ENCODE peak calls at places on chromosomes 4 and X, in ten cellular contexts. One of them, this sample, is unnamed.
A peak's percentile ranks its signal among the peaks of the same experiment; 100 is the strongest.

GRCh38 chr4:23857353-23857752 is 32.5 kb downstream of the PPARGC1A start:
- DNase-seq in neural crest cell: no peak
- DNase-seq in cardiac fibroblast: peak; percentile 58
- DNase-seq in omental fat pad: no peak
- DNase-seq in osteocyte: no peak
- DNase-seq in activated CD4-positive, alpha-beta T cell treated with anti-CD3 and anti-CD28 coated beads for 36 hours: no peak
- DNase-seq in upper lobe of left lung: no peak
- DNase-seq in cardiac muscle cell: peak; percentile 56
- DNase-seq in activated naive CD8-positive, alpha-beta T cell treated with anti-CD3 and anti-CD28 coated beads, Interleukin-2, amount 10 ng/mL, durations not matched to agents 7 days and 5 days: no peak
- DNase-seq in activated T-helper 1 cell treated with anti-CD3 and anti-CD28 coated beads, Interleukin-2, amount 50 U/mL, for 16 hours: no peak
- DNase-seq in this sample: peak; percentile 34

GRCh38 chrX:49309401-49309981 is 6.0 kb downstream of the GAGE10 start:
- DNase-seq in activated CD4-positive, alpha-beta T cell treated with anti-CD3 and anti-CD28 coated beads for 36 hours: peak; percentile 30
- DNase-seq in osteocyte: peak; percentile 44
- DNase-seq in upper lobe of left lung: no peak
- DNase-seq in activated naive CD8-positive, alpha-beta T cell treated with anti-CD3 and anti-CD28 coated beads, Interleukin-2, amount 10 ng/mL, durations not matched to agents 7 days and 5 days: no peak
- DNase-seq in omental fat pad: no peak
- DNase-seq in cardiac fibroblast: peak; percentile 41
- DNase-seq in neural crest cell: no peak
- DNase-seq in cardiac muscle cell: peak; percentile 44
- DNase-seq in activated T-helper 1 cell treated with anti-CD3 and anti-CD28 coated beads, Interleukin-2, amount 50 U/mL, for 16 hours: no peak
- DNase-seq in this sample: peak; percentile 1

GRCh38 chr4:99300934-99301333 is 10.1 kb upstream of the ADH1A start:
- DNase-seq in cardiac fibroblast: peak; percentile 99
- DNase-seq in activated T-helper 1 cell treated with anti-CD3 and anti-CD28 coated beads, Interleukin-2, amount 50 U/mL, for 16 hours: no peak
- DNase-seq in neural crest cell: no peak
- DNase-seq in activated CD4-positive, alpha-beta T cell treated with anti-CD3 and anti-CD28 coated beads for 36 hours: no peak
- DNase-seq in osteocyte: peak; percentile 88
- DNase-seq in upper lobe of left lung: no peak
- DNase-seq in activated naive CD8-positive, alpha-beta T cell treated with anti-CD3 and anti-CD28 coated beads, Interleukin-2, amount 10 ng/mL, durations not matched to agents 7 days and 5 days: no peak
- DNase-seq in cardiac muscle cell: peak; percentile 99
- DNase-seq in omental fat pad: peak; percentile 50
- DNase-seq in this sample: peak; percentile 25

GRCh38 chr4:22029803-22030202 is 81.2 kb upstream of the KCNIP4 start:
- DNase-seq in activated T-helper 1 cell treated with anti-CD3 and anti-CD28 coated beads, Interleukin-2, amount 50 U/mL, for 16 hours: no peak
- DNase-seq in neural crest cell: no peak
- DNase-seq in upper lobe of left lung: no peak
- DNase-seq in cardiac muscle cell: no peak
- DNase-seq in cardiac fibroblast: no peak
- DNase-seq in activated CD4-positive, alpha-beta T cell treated with anti-CD3 and anti-CD28 coated beads for 36 hours: no peak
- DNase-seq in omental fat pad: no peak
- DNase-seq in osteocyte: no peak
- DNase-seq in activated naive CD8-positive, alpha-beta T cell treated with anti-CD3 and anti-CD28 coated beads, Interleukin-2, amount 10 ng/mL, durations not matched to agents 7 days and 5 days: no peak
- DNase-seq in this sample: no peak

GRCh38 chr4:88731359-88731758 is 33.7 kb upstream of the NAP1L5 start:
- DNase-seq in upper lobe of left lung: no peak
- DNase-seq in omental fat pad: no peak
- DNase-seq in cardiac fibroblast: peak; percentile 13
- DNase-seq in neural crest cell: no peak
- DNase-seq in cardiac muscle cell: no peak
- DNase-seq in activated naive CD8-positive, alpha-beta T cell treated with anti-CD3 and anti-CD28 coated beads, Interleukin-2, amount 10 ng/mL, durations not matched to agents 7 days and 5 days: no peak
- DNase-seq in osteocyte: no peak
- DNase-seq in activated T-helper 1 cell treated with anti-CD3 and anti-CD28 coated beads, Interleukin-2, amount 50 U/mL, for 16 hours: no peak
- DNase-seq in activated CD4-positive, alpha-beta T cell treated with anti-CD3 and anti-CD28 coated beads for 36 hours: no peak
- DNase-seq in this sample: no peak

GRCh38 chr4:139530833-139531427 is 25.1 kb downstream of the SETD7 start:
- DNase-seq in cardiac fibroblast: peak; percentile 58
- DNase-seq in cardiac muscle cell: peak; percentile 59
- DNase-seq in activated T-helper 1 cell treated with anti-CD3 and anti-CD28 coated beads, Interleukin-2, amount 50 U/mL, for 16 hours: peak; percentile 19
- DNase-seq in neural crest cell: peak; percentile 77
- DNase-seq in activated CD4-positive, alpha-beta T cell treated with anti-CD3 and anti-CD28 coated beads for 36 hours: peak; percentile 71
- DNase-seq in osteocyte: no peak
- DNase-seq in omental fat pad: peak; percentile 44
- DNase-seq in upper lobe of left lung: no peak
- DNase-seq in activated naive CD8-positive, alpha-beta T cell treated with anti-CD3 and anti-CD28 coated beads, Interleukin-2, amount 10 ng/mL, durations not matched to agents 7 days and 5 days: no peak
- DNase-seq in this sample: peak; percentile 31

GRCh38 chrX:69034451-69034850 is 130.8 kb downstream of the PJA1 start:
- DNase-seq in osteocyte: peak; percentile 49
- DNase-seq in upper lobe of left lung: peak; percentile 19
- DNase-seq in cardiac muscle cell: no peak
- DNase-seq in omental fat pad: no peak
- DNase-seq in cardiac fibroblast: no peak
- DNase-seq in activated T-helper 1 cell treated with anti-CD3 and anti-CD28 coated beads, Interleukin-2, amount 50 U/mL, for 16 hours: no peak
- DNase-seq in activated CD4-positive, alpha-beta T cell treated with anti-CD3 and anti-CD28 coated beads for 36 hours: no peak
- DNase-seq in activated naive CD8-positive, alpha-beta T cell treated with anti-CD3 and anti-CD28 coated beads, Interleukin-2, amount 10 ng/mL, durations not matched to agents 7 days and 5 days: no peak
- DNase-seq in neural crest cell: no peak
- DNase-seq in this sample: no peak

GRCh38 chrX:153631346-153631745 is 15.7 kb upstream of the DUSP9 start:
- DNase-seq in activated CD4-positive, alpha-beta T cell treated with anti-CD3 and anti-CD28 coated beads for 36 hours: no peak
- DNase-seq in cardiac fibroblast: no peak
- DNase-seq in omental fat pad: no peak
- DNase-seq in osteocyte: no peak
- DNase-seq in cardiac muscle cell: no peak
- DNase-seq in activated T-helper 1 cell treated with anti-CD3 and anti-CD28 coated beads, Interleukin-2, amount 50 U/mL, for 16 hours: no peak
- DNase-seq in neural crest cell: no peak
- DNase-seq in upper lobe of left lung: no peak
- DNase-seq in activated naive CD8-positive, alpha-beta T cell treated with anti-CD3 and anti-CD28 coated beads, Interleukin-2, amount 10 ng/mL, durations not matched to agents 7 days and 5 days: no peak
- DNase-seq in this sample: no peak

GRCh38 chrX:17032351-17032750 is 85.9 kb downstream of the REPS2 start:
- DNase-seq in osteocyte: no peak
- DNase-seq in neural crest cell: no peak
- DNase-seq in upper lobe of left lung: no peak
- DNase-seq in cardiac muscle cell: peak; percentile 85
- DNase-seq in cardiac fibroblast: peak; percentile 88
- DNase-seq in omental fat pad: no peak
- DNase-seq in activated T-helper 1 cell treated with anti-CD3 and anti-CD28 coated beads, Interleukin-2, amount 50 U/mL, for 16 hours: no peak
- DNase-seq in activated CD4-positive, alpha-beta T cell treated with anti-CD3 and anti-CD28 coated beads for 36 hours: no peak
- DNase-seq in activated naive CD8-positive, alpha-beta T cell treated with anti-CD3 and anti-CD28 coated beads, Interleukin-2, amount 10 ng/mL, durations not matched to agents 7 days and 5 days: no peak
- DNase-seq in this sample: peak; percentile 93

GRCh38 chr4:173370130-173370476 is 651 bp upstream of the SAP30 start:
- DNase-seq in activated naive CD8-positive, alpha-beta T cell treated with anti-CD3 and anti-CD28 coated beads, Interleukin-2, amount 10 ng/mL, durations not matched to agents 7 days and 5 days: no peak
- DNase-seq in cardiac muscle cell: no peak
- DNase-seq in neural crest cell: no peak
- DNase-seq in cardiac fibroblast: no peak
- DNase-seq in upper lobe of left lung: no peak
- DNase-seq in osteocyte: no peak
- DNase-seq in omental fat pad: peak; percentile 44
- DNase-seq in activated T-helper 1 cell treated with anti-CD3 and anti-CD28 coated beads, Interleukin-2, amount 50 U/mL, for 16 hours: peak; percentile 36
- DNase-seq in activated CD4-positive, alpha-beta T cell treated with anti-CD3 and anti-CD28 coated beads for 36 hours: peak; percentile 77
- DNase-seq in this sample: peak; percentile 47

GRCh38 chr4:77636902-77637301 is 31.3 kb downstream of the CXCL13 start:
- DNase-seq in activated CD4-positive, alpha-beta T cell treated with anti-CD3 and anti-CD28 coated beads for 36 hours: no peak
- DNase-seq in cardiac muscle cell: peak; percentile 79
- DNase-seq in neural crest cell: no peak
- DNase-seq in osteocyte: no peak
- DNase-seq in activated T-helper 1 cell treated with anti-CD3 and anti-CD28 coated beads, Interleukin-2, amount 50 U/mL, for 16 hours: no peak
- DNase-seq in upper lobe of left lung: no peak
- DNase-seq in cardiac fibroblast: peak; percentile 66
- DNase-seq in omental fat pad: no peak
- DNase-seq in activated naive CD8-positive, alpha-beta T cell treated with anti-CD3 and anti-CD28 coated beads, Interleukin-2, amount 10 ng/mL, durations not matched to agents 7 days and 5 days: no peak
- DNase-seq in this sample: peak; percentile 71

GRCh38 chr4:83308672-83309071 is 24.1 kb upstream of the COQ2 start:
- DNase-seq in osteocyte: no peak
- DNase-seq in cardiac fibroblast: no peak
- DNase-seq in omental fat pad: no peak
- DNase-seq in neural crest cell: no peak
- DNase-seq in cardiac muscle cell: no peak
- DNase-seq in upper lobe of left lung: no peak
- DNase-seq in activated T-helper 1 cell treated with anti-CD3 and anti-CD28 coated beads, Interleukin-2, amount 50 U/mL, for 16 hours: no peak
- DNase-seq in activated naive CD8-positive, alpha-beta T cell treated with anti-CD3 and anti-CD28 coated beads, Interleukin-2, amount 10 ng/mL, durations not matched to agents 7 days and 5 days: no peak
- DNase-seq in activated CD4-positive, alpha-beta T cell treated with anti-CD3 and anti-CD28 coated beads for 36 hours: no peak
- DNase-seq in this sample: no peak

GRCh38 chr4:84750260-84750955 is 167.5 kb downstream of the CDS1 start:
- DNase-seq in omental fat pad: no peak
- DNase-seq in osteocyte: no peak
- DNase-seq in cardiac fibroblast: peak; percentile 73
- DNase-seq in activated CD4-positive, alpha-beta T cell treated with anti-CD3 and anti-CD28 coated beads for 36 hours: no peak
- DNase-seq in cardiac muscle cell: peak; percentile 69
- DNase-seq in upper lobe of left lung: no peak
- DNase-seq in activated naive CD8-positive, alpha-beta T cell treated with anti-CD3 and anti-CD28 coated beads, Interleukin-2, amount 10 ng/mL, durations not matched to agents 7 days and 5 days: no peak
- DNase-seq in neural crest cell: no peak
- DNase-seq in activated T-helper 1 cell treated with anti-CD3 and anti-CD28 coated beads, Interleukin-2, amount 50 U/mL, for 16 hours: no peak
- DNase-seq in this sample: peak; percentile 27